ENCODE peak calls at places on chromosomes 5 and 9, in four cellular contexts. One of them, this sample, is unnamed.

GRCh38 chr9:27528886-27529315 is 713 bp downstream of the MOB3B start:
- DNase-seq in LoVo: peak; percentile 36
- DNase-seq in foreskin fibroblast: no peak
- DNase-seq in Calu3: peak; percentile 40
- DNase-seq in this sample: peak; percentile 70

GRCh38 chr5:116769470-116769869 is 194.8 kb upstream of the SEMA6A start:
- DNase-seq in LoVo: no peak
- DNase-seq in Calu3: no peak
- DNase-seq in foreskin fibroblast: no peak
- DNase-seq in this sample: no peak

GRCh38 chr9:27194401-27195091 is 85.5 kb downstream of the TEK start:
- DNase-seq in foreskin fibroblast: no peak
- DNase-seq in LoVo: peak; percentile 72
- DNase-seq in Calu3: no peak
- DNase-seq in this sample: no peak

GRCh38 chr5:149206524-149207141 is 65.0 kb upstream of the AFAP1L1 start:
- DNase-seq in LoVo: no peak
- DNase-seq in foreskin fibroblast: no peak
- DNase-seq in Calu3: no peak
- DNase-seq in this sample: no peak

GRCh38 chr5:104179057-104179456 is 616.5 kb upstream of the NUDT12 start:
- DNase-seq in Calu3: peak; percentile 70
- DNase-seq in LoVo: peak; percentile 58
- DNase-seq in foreskin fibroblast: peak; percentile 9
- DNase-seq in this sample: peak; percentile 31

GRCh38 chr5:92222449-92222848 is 839.3 kb upstream of the ARRDC3 start:
- DNase-seq in Calu3: peak; percentile 11
- DNase-seq in foreskin fibroblast: peak; percentile 5
- DNase-seq in LoVo: no peak
- DNase-seq in this sample: no peak

GRCh38 chr9:89311346-89312153 is 555 bp downstream of the CKS2 start:
- DNase-seq in Calu3: no peak
- DNase-seq in foreskin fibroblast: no peak
- DNase-seq in LoVo: no peak
- DNase-seq in this sample: peak; percentile 30

GRCh38 chr9:114001794-114002261 is 76.3 kb downstream of the AMBP start:
- DNase-seq in LoVo: no peak
- DNase-seq in foreskin fibroblast: no peak
- DNase-seq in Calu3: no peak
- DNase-seq in this sample: peak; percentile 12

GRCh38 chr5:122053181-122054109 is 24.6 kb downstream of the LOX start:
- DNase-seq in foreskin fibroblast: no peak
- DNase-seq in LoVo: no peak
- DNase-seq in Calu3: no peak
- DNase-seq in this sample: no peak

GRCh38 chr5:120464627-120465280 is 654 bp downstream of the PRR16 start:
- DNase-seq in foreskin fibroblast: peak; percentile 72
- DNase-seq in LoVo: peak; percentile 6
- DNase-seq in Calu3: peak; percentile 34
- DNase-seq in this sample: peak; percentile 25

This sample was measured in colonic mucosa.